ENCODE peak calls at places on chromosomes 6 and 20, in seven cellular contexts. M is GM04504; G is EL; P is activated CD4-positive, alpha-beta T cell treated with anti-CD3 and anti-CD28 coated beads, Interleukin-2, amount 50 U/mL, for 48 hours; J is effector CD8-positive, alpha-beta T cell; W is endothelial cell; D is DMS153. V is an unnamed sample.

GRCh38 chr6:52371656-52372151 is 9.8 kb downstream of the PAQR8 start:
- DNase-seq in D (no peak), G (no peak), M (no peak), J (no peak), W (no peak), P (no peak), V (no peak)

GRCh38 chr20:15482525-15482924 is 1090.7 kb downstream of the KIF16B start:
- DNase-seq in W (no peak), G (no peak), J (no peak), M (no peak), P (no peak), D (no peak), V (no peak)

GRCh38 chr6:164502838-164503237 is 806.6 kb downstream of the C6orf118 start:
- DNase-seq in D (peak), P (no peak), G (no peak), W (no peak), M (no peak), J (no peak), V (no peak)

GRCh38 chr6:36967757-36968156 is 13.2 kb downstream of the PI16 start:
- DNase-seq in J (no peak), D (no peak), M (no peak), P (no peak), G (no peak), W (no peak), V (no peak)

GRCh38 chr6:72414648-72415047 is 207.2 kb upstream of the KCNQ5 start:
- DNase-seq in G (no peak), P (no peak), M (no peak), J (no peak), W (no peak), D (no peak), V (no peak)

GRCh38 chr6:37491161-37491829 is 8.4 kb downstream of the CCDC167 start:
- DNase-seq in G (no peak), D (no peak), W (no peak), M (no peak), P (no peak), J (no peak), V (no peak)

GRCh38 chr6:134903448-134903847 is 46.5 kb downstream of the ALDH8A1 start:
- DNase-seq in D (no peak), G (no peak), W (no peak), P (no peak), M (no peak), J (no peak), V (no peak)

GRCh38 chr6:42095066-42095465 is 44.7 kb downstream of the TAF8 start:
- DNase-seq in M (no peak), W (no peak), P (no peak), D (no peak), G (no peak), J (no peak), V (no peak)

GRCh38 chr20:15318682-15319081 is 981.3 kb upstream of the FLRT3 start:
- DNase-seq in M (no peak), J (no peak), D (no peak), W (no peak), P (no peak), G (no peak), V (no peak)

GRCh38 chr6:79782775-79783174 is 151.6 kb downstream of the SH3BGRL2 start:
- DNase-seq in J (no peak), W (no peak), M (no peak), D (no peak), G (no peak), P (no peak), V (no peak)

GRCh38 chr20:48695738-48696137 is 132.1 kb downstream of the PREX1 start:
- DNase-seq in W (no peak), P (no peak), D (no peak), M (no peak), J (no peak), G (no peak), V (no peak)

GRCh38 chr6:71419954-71420692 is 131.5 kb downstream of the OGFRL1 start:
- DNase-seq in J (no peak), D (no peak), P (no peak), M (peak), G (peak), W (peak), V (no peak)

GRCh38 chr6:41718828-41719227 is 16.6 kb downstream of the TFEB start:
- DNase-seq in W (no peak), G (no peak), J (no peak), D (no peak), M (no peak), P (no peak), V (no peak)

GRCh38 chr6:20416567-20417345 is 15.1 kb downstream of the E2F3 start:
- DNase-seq in P (no peak), G (no peak), J (no peak), W (no peak), M (no peak), D (no peak), V (no peak)

GRCh38 chr20:35305682-35306556 is 13.7 kb upstream of the FAM83C start:
- DNase-seq in P (peak), D (no peak), G (peak), J (no peak), M (peak), W (no peak), V (peak)

GRCh38 chr6:106927531-106928398 is 46.8 kb downstream of the CD24 start:
- DNase-seq in W (peak), D (no peak), M (no peak), G (peak), J (no peak), P (peak), V (no peak)

GRCh38 chr6:157227202-157228166 is 95.8 kb downstream of the TMEM242 start:
- DNase-seq in D (no peak), M (no peak), P (no peak), J (no peak), W (no peak), G (no peak), V (no peak)

GRCh38 chr6:36337814-36338213 is 1.1 kb upstream of the BNIP5 start:
- DNase-seq in J (no peak), M (no peak), W (no peak), D (no peak), G (no peak), P (no peak), V (no peak)

GRCh38 chr6:1311400-1312192 is at the start of gene FOXQ1:
- DNase-seq in P (peak), G (peak), M (no peak), W (peak), J (no peak), D (no peak), V (no peak)

GRCh38 chr20:42319614-42320013 is 701.4 kb upstream of the CHD6 start:
- DNase-seq in G (no peak), J (no peak), D (no peak), P (no peak), W (no peak), M (no peak), V (no peak)

GRCh38 chr6:38567436-38567835 is 72.3 kb downstream of the BTBD9 start:
- DNase-seq in G (peak), P (no peak), M (peak), D (peak), J (no peak), W (no peak), V (peak)

GRCh38 chr20:50572922-50573777 is 63.0 kb downstream of the PTPN1 start:
- DNase-seq in D (peak), G (peak), W (no peak), P (no peak), J (no peak), M (peak), V (no peak)

GRCh38 chr6:131792091-131792496 is 15.7 kb upstream of the ENPP1 start:
- DNase-seq in G (peak), P (peak), W (no peak), J (no peak), D (no peak), M (no peak), V (no peak)

GRCh38 chr20:52457826-52458225 is 266.2 kb upstream of the ZFP64 start:
- DNase-seq in M (no peak), D (no peak), G (no peak), J (no peak), W (no peak), P (no peak), V (no peak)

GRCh38 chr6:45942953-45943352 is 72.7 kb downstream of the CLIC5 start:
- DNase-seq in W (no peak), G (no peak), D (no peak), M (no peak), J (no peak), P (no peak), V (no peak)

GRCh38 chr6:132140150-132140549 is 189.0 kb upstream of the CCN2 start:
- DNase-seq in M (no peak), P (no peak), W (no peak), J (no peak), G (no peak), D (no peak), V (no peak)

GRCh38 chr20:37275125-37275524 is 13.5 kb upstream of the GHRH start:
- DNase-seq in P (no peak), G (no peak), D (no peak), M (no peak), W (no peak), J (no peak), V (no peak)

V was measured in foreskin melanocyte.